ENCODE peak calls at places on chromosomes 16 and 17, in five cellular contexts. T, H, Q, P and K are unnamed samples.

GRCh38 chr16:67986949-67987348 is 6.7 kb upstream of the DPEP3 start:
- DNase-seq in T (no peak), H (no peak), Q (no peak), P (no peak), K (no peak)

GRCh38 chr16:84683691-84684591 is 15.9 kb upstream of the USP10 start:
- DNase-seq in T (no peak), H (no peak), Q (no peak), P (no peak), K (peak)

GRCh38 chr17:57636985-57637667 is 108.0 kb downstream of the CCDC182 start:
- DNase-seq in T (no peak), H (no peak), Q (no peak), P (no peak), K (no peak)

GRCh38 chr17:31508310-31509094 is 117.0 kb downstream of the RAB11FIP4 start:
- DNase-seq in T (no peak), H (no peak), Q (no peak), P (peak), K (peak)

GRCh38 chr16:50271148-50272041 is 5.0 kb downstream of the ADCY7 start:
- DNase-seq in T (no peak), H (no peak), Q (no peak), P (no peak), K (no peak)

GRCh38 chr17:41360291-41360995 is 9.2 kb downstream of the KRT33B start:
- DNase-seq in T (no peak), H (peak), Q (no peak), P (no peak), K (no peak)

GRCh38 chr17:416293-417206 is 63.9 kb upstream of the RPH3AL start:
- DNase-seq in T (no peak), H (no peak), Q (no peak), P (peak), K (no peak)

GRCh38 chr17:78541488-78542237 is 35.5 kb downstream of the DNAH17 start:
- DNase-seq in T (no peak), H (peak), Q (no peak), P (no peak), K (no peak)

GRCh38 chr16:53257001-53257400 is 177.3 kb upstream of the RBL2 start:
- DNase-seq in T (no peak), H (no peak), Q (no peak), P (no peak), K (no peak)